ENCODE peak calls at places on chromosome 10, in four cellular contexts. C is tibial artery, T is ovary, A is T47D. W is an unnamed sample.
A peak's percentile ranks its signal among the peaks of the same experiment; 100 is the strongest.

GRCh38 chr10:95906675-95907453 is 911 bp upstream of the CC2D2B start:
- DNase-seq in C (peak; percentile 74), T (peak; percentile 32), A (peak; percentile 57), W (peak; percentile 21)

GRCh38 chr10:22713853-22714523 is 390 bp downstream of the PIP4K2A start:
- DNase-seq in C (peak; percentile 70), T (peak; percentile 10), A (peak; percentile 30), W (no peak)

GRCh38 chr10:5888843-5889623 is 660 bp downstream of the ANKRD16 start:
- DNase-seq in C (peak; percentile 72), T (peak; percentile 24), A (no peak), W (no peak)

GRCh38 chr10:18214692-18215563 is 74.7 kb downstream of the CACNB2 start:
- DNase-seq in C (no peak), T (peak; percentile 64), A (peak; percentile 42), W (no peak)

GRCh38 chr10:3197354-3198003 is 24.9 kb upstream of the PITRM1 start:
- DNase-seq in C (peak; percentile 89), T (peak; percentile 71), A (peak; percentile 86), W (peak; percentile 40)

GRCh38 chr10:112278871-112279270 is 4.3 kb upstream of the TECTB start:
- DNase-seq in C (no peak), T (no peak), A (no peak), W (no peak)

GRCh38 chr10:63819753-63820347 is 298.6 kb downstream of the REEP3 start:
- DNase-seq in C (peak; percentile 81), T (peak; percentile 41), A (peak; percentile 24), W (peak; percentile 44)

GRCh38 chr10:49175587-49176309 is 12.4 kb downstream of the TMEM273 start:
- DNase-seq in C (peak; percentile 65), T (no peak), A (no peak), W (no peak)

GRCh38 chr10:15789793-15790525 is 70.2 kb upstream of the ITGA8 start:
- DNase-seq in C (no peak), T (no peak), A (no peak), W (no peak)

GRCh38 chr10:4721994-4722753 is 103.8 kb upstream of the AKR1E2 start:
- DNase-seq in C (no peak), T (no peak), A (no peak), W (peak; percentile 33)

GRCh38 chr10:115164220-115164619 is 71.1 kb downstream of the ATRNL1 start:
- DNase-seq in C (no peak), T (no peak), A (no peak), W (peak; percentile 21)

GRCh38 chr10:70694410-70695179 is 22.3 kb downstream of the ADAMTS14 start:
- DNase-seq in C (no peak), T (no peak), A (no peak), W (no peak)